ENCODE peak calls at places on chromosome 19, in four cellular contexts. P, A, J and S are unnamed samples.

GRCh38 chr19:3013261-3013725 is 15.8 kb downstream of the TLE2 start:
- DNase-seq in P (no peak), A (no peak), J (no peak), S (no peak)

GRCh38 chr19:5354403-5354802 is 13.8 kb upstream of the PTPRS start:
- DNase-seq in P (peak; percentile 42), A (peak; percentile 42), J (peak; percentile 34), S (peak; percentile 69)

GRCh38 chr19:5186293-5187050 is 154.1 kb downstream of the PTPRS start:
- DNase-seq in P (no peak), A (peak; percentile 45), J (no peak), S (no peak)

GRCh38 chr19:38145627-38146026 is 78.4 kb downstream of the DPF1 start:
- DNase-seq in P (no peak), A (no peak), J (no peak), S (no peak)

GRCh38 chr19:49422407-49423277 is 599 bp downstream of the PTH2 start:
- DNase-seq in P (peak; percentile 91), A (peak; percentile 89), J (no peak), S (peak; percentile 85)

GRCh38 chr19:18975864-18976263 is 34.8 kb upstream of the HOMER3 start:
- DNase-seq in P (no peak), A (no peak), J (no peak), S (no peak)

GRCh38 chr19:57643734-57644133 is 10.8 kb downstream of the ZNF211 start:
- DNase-seq in P (no peak), A (no peak), J (no peak), S (no peak)

GRCh38 chr19:29259153-29259552 is 46.2 kb upstream of the UQCRFS1 start:
- DNase-seq in P (peak; percentile 40), A (peak; percentile 51), J (no peak), S (no peak)

GRCh38 chr19:49761625-49762311 is 1.3 kb downstream of the TSKS start:
- DNase-seq in P (peak; percentile 76), A (peak; percentile 45), J (peak; percentile 25), S (no peak)

GRCh38 chr19:44875666-44876418 is 15.2 kb upstream of the TOMM40 start:
- DNase-seq in P (no peak), A (no peak), J (no peak), S (no peak)

GRCh38 chr19:40804783-40805242 is 5.8 kb downstream of the EGLN2 start:
- DNase-seq in P (no peak), A (no peak), J (no peak), S (no peak)

GRCh38 chr19:12668937-12669271 is 2.3 kb downstream of the WDR83 start:
- DNase-seq in P (peak; percentile 79), A (peak; percentile 50), J (peak; percentile 40), S (no peak)

GRCh38 chr19:33245948-33246728 is 20.5 kb upstream of the SLC7A10 start:
- DNase-seq in P (peak; percentile 47), A (no peak), J (no peak), S (peak; percentile 46)

GRCh38 chr19:580274-580835 is 8.0 kb downstream of the BSG start:
- DNase-seq in P (no peak), A (no peak), J (no peak), S (no peak)

GRCh38 chr19:42081584-42082258 is 5.8 kb downstream of the ZNF574 start:
- DNase-seq in P (no peak), A (peak; percentile 82), J (peak; percentile 57), S (no peak)

GRCh38 chr19:32988724-32989123 is 16.7 kb downstream of the FAAP24 start:
- DNase-seq in P (no peak), A (no peak), J (no peak), S (no peak)

GRCh38 chr19:52600639-52601024 is 30.5 kb downstream of the ZNF701 start:
- DNase-seq in P (no peak), A (no peak), J (peak; percentile 54), S (peak; percentile 56)

GRCh38 chr19:6100284-6100915 is 9.9 kb downstream of the RFX2 start:
- DNase-seq in P (peak; percentile 41), A (no peak), J (no peak), S (no peak)

GRCh38 chr19:29760752-29761502 is 45.9 kb upstream of the C19orf12 start:
- DNase-seq in P (no peak), A (no peak), J (no peak), S (no peak)

GRCh38 chr19:31451686-31452325 is 102.6 kb upstream of the TSHZ3 start:
- DNase-seq in P (no peak), A (no peak), J (no peak), S (no peak)

GRCh38 chr19:58554494-58555368 is at the start of gene CHMP2A:
- DNase-seq in P (peak; percentile 89), A (peak; percentile 99), J (peak; percentile 84), S (peak; percentile 99)

GRCh38 chr19:30376826-30377425 is 4.7 kb downstream of the ZNF536 start:
- DNase-seq in P (no peak), A (no peak), J (no peak), S (no peak)

GRCh38 chr19:6610934-6611370 is 20.0 kb upstream of the CD70 start:
- DNase-seq in P (no peak), A (peak; percentile 38), J (no peak), S (no peak)

GRCh38 chr19:39277598-39277997 is 9.4 kb downstream of the IFNL2 start:
- DNase-seq in P (no peak), A (peak; percentile 61), J (peak; percentile 77), S (no peak)

GRCh38 chr19:50380137-50380536 is 3.9 kb downstream of the NR1H2 start:
- DNase-seq in P (no peak), A (no peak), J (no peak), S (no peak)

GRCh38 chr19:6070179-6071102 is 39.9 kb downstream of the RFX2 start:
- DNase-seq in P (no peak), A (no peak), J (no peak), S (no peak)

GRCh38 chr19:3620145-3620816 is 6.3 kb downstream of the CACTIN start:
- DNase-seq in P (no peak), A (no peak), J (no peak), S (no peak)

GRCh38 chr19:28394705-28395104 is 818.2 kb downstream of the UQCRFS1 start:
- DNase-seq in P (no peak), A (no peak), J (no peak), S (no peak)

GRCh38 chr19:31317542-31317941 is 31.7 kb downstream of the TSHZ3 start:
- DNase-seq in P (no peak), A (no peak), J (no peak), S (no peak)

GRCh38 chr19:35670686-35671085 is 4.4 kb downstream of the UPK1A start:
- DNase-seq in P (no peak), A (no peak), J (no peak), S (no peak)

GRCh38 chr19:1845642-1846041 is 2.6 kb downstream of the REXO1 start:
- DNase-seq in P (no peak), A (no peak), J (no peak), S (no peak)
- TF ChIP-seq NR3C1 in P (no peak), A (no peak), J (no peak), S (no peak)

GRCh38 chr19:46637224-46637623 is 1.2 kb upstream of the GNG8 start:
- DNase-seq in P (no peak), A (no peak), J (no peak), S (no peak)
- TF ChIP-seq USF2 in P (no peak), A (no peak), J (no peak), S (no peak)

GRCh38 chr19:34644991-34645461 is 31.9 kb downstream of the SCGB2B2 start:
- DNase-seq in P (no peak), A (no peak), J (no peak), S (no peak)

GRCh38 chr19:34639491-34640085 is 37.4 kb downstream of the SCGB2B2 start:
- DNase-seq in P (peak; percentile 59), A (peak; percentile 88), J (peak; percentile 82), S (peak; percentile 62)

GRCh38 chr19:34649886-34650543 is 26.9 kb downstream of the SCGB2B2 start:
- DNase-seq in P (no peak), A (no peak), J (no peak), S (no peak)

GRCh38 chr19:34642241-34642640 is 34.7 kb downstream of the SCGB2B2 start:
- DNase-seq in P (no peak), A (no peak), J (no peak), S (no peak)

GRCh38 chr19:34645551-34645950 is 31.4 kb downstream of the SCGB2B2 start:
- DNase-seq in P (no peak), A (no peak), J (no peak), S (no peak)
- TF ChIP-seq NR3C1 in P (no peak), A (no peak), J (no peak), S (no peak)

DNA sequence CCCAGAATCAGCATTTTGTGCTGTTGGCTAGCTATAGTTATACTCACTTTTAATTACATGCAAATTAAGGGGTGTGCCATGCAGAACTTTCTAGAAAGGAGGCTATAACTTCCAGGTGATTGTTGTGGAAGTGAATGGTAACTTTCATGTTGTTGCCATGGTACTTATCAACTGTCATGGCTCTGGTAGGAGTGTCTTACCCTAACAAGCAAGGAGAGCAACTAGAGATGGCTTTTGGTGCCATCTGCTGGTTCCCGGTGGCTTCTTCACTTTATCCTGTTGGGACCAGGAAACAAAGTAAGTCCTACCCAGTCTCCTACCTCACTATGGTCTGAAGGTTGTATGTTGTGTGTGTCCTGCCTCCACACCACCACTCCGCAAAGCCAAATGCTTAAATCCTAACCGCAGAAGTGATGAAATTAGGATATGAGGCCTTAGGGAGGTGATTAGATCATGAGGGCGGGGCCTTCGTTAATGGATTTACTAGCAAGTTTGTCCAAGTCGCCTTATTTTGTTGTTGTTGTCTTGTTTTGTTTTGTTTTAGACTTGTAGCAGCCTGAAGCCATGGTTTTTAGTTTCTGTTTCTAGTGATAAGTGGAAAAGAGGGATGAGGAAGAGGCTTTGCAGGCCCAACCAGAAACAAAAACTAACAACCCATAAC is 22.6 kb downstream of the FBXL12 start:
- DNase-seq in P (peak; percentile 53), A (peak; percentile 89), J (peak; percentile 86), S (peak; percentile 87)
- TF ChIP-seq USF2 in P (no peak), A (no peak), J (no peak), S (no peak)

GRCh38 chr19:17579523-17580244 is 24.2 kb downstream of the COLGALT1 start:
- DNase-seq in P (peak; percentile 87), A (peak; percentile 87), J (no peak), S (peak; percentile 93)
- TF ChIP-seq NR3C1 in P (no peak), A (no peak), J (no peak), S (no peak)

GRCh38 chr19:48421548-48421947 is 24.2 kb upstream of the GRWD1 start:
- DNase-seq in P (no peak), A (no peak), J (no peak), S (no peak)
- TF ChIP-seq USF2 in P (no peak), A (no peak), J (no peak), S (no peak)